ENCODE peak calls at places on chromosomes 5 and 9, in five cellular contexts. One of them, this sample, is unnamed.

GRCh38 chr9:124291801-124292396 is 34.1 kb downstream of the NEK6 start:
- DNase-seq in CD4-positive, alpha-beta T cell: no peak
- DNase-seq in epithelial cell of prostate: no peak
- DNase-seq in iris pigment epithelial cell: no peak
- DNase-seq in AG04450: no peak
- DNase-seq in this sample: peak; percentile 18

GRCh38 chr9:137482094-137482781 is 23.1 kb upstream of the NSMF start:
- DNase-seq in CD4-positive, alpha-beta T cell: no peak
- DNase-seq in epithelial cell of prostate: peak; percentile 45
- DNase-seq in iris pigment epithelial cell: peak; percentile 94
- DNase-seq in AG04450: peak; percentile 83
- DNase-seq in this sample: no peak

GRCh38 chr9:110623462-110624025 is 44.0 kb upstream of the SVEP1 start:
- DNase-seq in CD4-positive, alpha-beta T cell: no peak
- DNase-seq in epithelial cell of prostate: no peak
- DNase-seq in iris pigment epithelial cell: peak; percentile 63
- DNase-seq in AG04450: no peak
- DNase-seq in this sample: no peak

GRCh38 chr5:74272831-74273545 is 367.5 kb downstream of the ENC1 start:
- DNase-seq in CD4-positive, alpha-beta T cell: no peak
- DNase-seq in epithelial cell of prostate: no peak
- DNase-seq in iris pigment epithelial cell: no peak
- DNase-seq in AG04450: no peak
- DNase-seq in this sample: no peak

GRCh38 chr5:9470410-9470809 is 75.5 kb downstream of the SEMA5A start:
- DNase-seq in CD4-positive, alpha-beta T cell: no peak
- DNase-seq in epithelial cell of prostate: no peak
- DNase-seq in iris pigment epithelial cell: no peak
- DNase-seq in AG04450: no peak
- DNase-seq in this sample: no peak

GRCh38 chr5:134370306-134370870 is 981 bp upstream of the UBE2B start:
- DNase-seq in CD4-positive, alpha-beta T cell: no peak
- DNase-seq in epithelial cell of prostate: no peak
- DNase-seq in iris pigment epithelial cell: no peak
- DNase-seq in AG04450: no peak
- DNase-seq in this sample: peak; percentile 5

GRCh38 chr9:75451505-75451904 is 363.2 kb downstream of the OSTF1 start:
- DNase-seq in CD4-positive, alpha-beta T cell: no peak
- DNase-seq in epithelial cell of prostate: no peak
- DNase-seq in iris pigment epithelial cell: no peak
- DNase-seq in AG04450: no peak
- DNase-seq in this sample: no peak

GRCh38 chr9:79120533-79121315 is 451.0 kb upstream of the TLE4 start:
- DNase-seq in CD4-positive, alpha-beta T cell: no peak
- DNase-seq in epithelial cell of prostate: no peak
- DNase-seq in iris pigment epithelial cell: no peak
- DNase-seq in AG04450: no peak
- DNase-seq in this sample: no peak

GRCh38 chr9:13358128-13358527 is 78.6 kb upstream of the MPDZ start:
- DNase-seq in CD4-positive, alpha-beta T cell: no peak
- DNase-seq in epithelial cell of prostate: no peak
- DNase-seq in iris pigment epithelial cell: peak; percentile 92
- DNase-seq in AG04450: peak; percentile 68
- DNase-seq in this sample: no peak

GRCh38 chr5:148172377-148172776 is 4.0 kb downstream of the SPINK14 start:
- DNase-seq in CD4-positive, alpha-beta T cell: no peak
- DNase-seq in epithelial cell of prostate: no peak
- DNase-seq in iris pigment epithelial cell: no peak
- DNase-seq in AG04450: no peak
- DNase-seq in this sample: no peak

GRCh38 chr5:41445937-41446563 is 64.4 kb downstream of the PLCXD3 start:
- DNase-seq in CD4-positive, alpha-beta T cell: no peak
- DNase-seq in epithelial cell of prostate: no peak
- DNase-seq in iris pigment epithelial cell: peak; percentile 11
- DNase-seq in AG04450: no peak
- DNase-seq in this sample: no peak

GRCh38 chr5:7518947-7519560 is 123.1 kb downstream of the ADCY2 start:
- DNase-seq in CD4-positive, alpha-beta T cell: no peak
- DNase-seq in epithelial cell of prostate: no peak
- DNase-seq in iris pigment epithelial cell: no peak
- DNase-seq in AG04450: no peak
- DNase-seq in this sample: no peak

GRCh38 chr9:136145580-136145979 is 26.9 kb upstream of the TMEM250 start:
- DNase-seq in CD4-positive, alpha-beta T cell: no peak
- DNase-seq in epithelial cell of prostate: no peak
- DNase-seq in iris pigment epithelial cell: no peak
- DNase-seq in AG04450: no peak
- DNase-seq in this sample: no peak

GRCh38 chr5:100867039-100867562 is 36.0 kb downstream of the ST8SIA4 start:
- DNase-seq in CD4-positive, alpha-beta T cell: no peak
- DNase-seq in epithelial cell of prostate: no peak
- DNase-seq in iris pigment epithelial cell: no peak
- DNase-seq in AG04450: no peak
- DNase-seq in this sample: no peak

GRCh38 chr5:86999951-87000350 is 267.7 kb upstream of the RASA1 start:
- DNase-seq in CD4-positive, alpha-beta T cell: no peak
- DNase-seq in epithelial cell of prostate: no peak
- DNase-seq in iris pigment epithelial cell: no peak
- DNase-seq in AG04450: no peak
- DNase-seq in this sample: no peak

GRCh38 chr5:90161399-90161798 is 248.2 kb downstream of the CETN3 start:
- DNase-seq in CD4-positive, alpha-beta T cell: no peak
- DNase-seq in epithelial cell of prostate: no peak
- DNase-seq in iris pigment epithelial cell: peak; percentile 82
- DNase-seq in AG04450: no peak
- DNase-seq in this sample: no peak

GRCh38 chr5:82597437-82597836 is 319.3 kb upstream of the RPS23 start:
- DNase-seq in CD4-positive, alpha-beta T cell: no peak
- DNase-seq in epithelial cell of prostate: no peak
- DNase-seq in iris pigment epithelial cell: no peak
- DNase-seq in AG04450: no peak
- DNase-seq in this sample: no peak

GRCh38 chr5:150258126-150258525 is 31.4 kb downstream of the CAMK2A start:
- DNase-seq in CD4-positive, alpha-beta T cell: no peak
- DNase-seq in epithelial cell of prostate: no peak
- DNase-seq in iris pigment epithelial cell: no peak
- DNase-seq in AG04450: no peak
- DNase-seq in this sample: no peak